ENCODE peak calls at places on chromosomes 7 and 10, in seven cellular contexts. K, S, C, A, U, B and E are unnamed samples.
A peak's percentile ranks its signal among the peaks of the same experiment; 100 is the strongest.

GRCh38 chr10:124436191-124436638 is 13.6 kb downstream of the NKX1-2 start:
- DNase-seq in K (no peak), S (no peak), C (no peak), A (no peak), U (no peak), B (no peak), E (no peak)

GRCh38 chr7:69115788-69116187 is 482.5 kb upstream of the AUTS2 start:
- DNase-seq in K (no peak), S (no peak), C (no peak), A (no peak), U (no peak), B (no peak), E (no peak)

GRCh38 chr10:27247037-27247436 is 6.4 kb upstream of the ACBD5 start:
- DNase-seq in K (no peak), S (no peak), C (no peak), A (no peak), U (no peak), B (no peak), E (no peak)

GRCh38 chr7:28354601-28355062 is 57.7 kb upstream of the CREB5 start:
- DNase-seq in K (no peak), S (no peak), C (no peak), A (peak; percentile 69), U (no peak), B (no peak), E (peak; percentile 48)

GRCh38 chr7:90239625-90240228 is 5.2 kb upstream of the CFAP69 start:
- DNase-seq in K (no peak), S (no peak), C (no peak), A (no peak), U (no peak), B (no peak), E (no peak)

GRCh38 chr10:86287966-86288579 is 78.5 kb downstream of the GRID1 start:
- DNase-seq in K (no peak), S (no peak), C (no peak), A (no peak), U (no peak), B (peak; percentile 50), E (no peak)

GRCh38 chr10:90775351-90776028 is 82.3 kb downstream of the HTR7 start:
- DNase-seq in K (no peak), S (no peak), C (no peak), A (no peak), U (no peak), B (no peak), E (no peak)

GRCh38 chr7:4694653-4695335 is 12.7 kb downstream of the FOXK1 start:
- DNase-seq in K (no peak), S (no peak), C (no peak), A (no peak), U (no peak), B (no peak), E (no peak)

GRCh38 chr7:30524545-30524944 is 19.9 kb upstream of the GGCT start:
- DNase-seq in K (no peak), S (no peak), C (no peak), A (no peak), U (no peak), B (no peak), E (peak; percentile 62)

GRCh38 chr7:102447311-102447710 is 13.9 kb downstream of the ORAI2 start:
- DNase-seq in K (no peak), S (no peak), C (no peak), A (no peak), U (no peak), B (no peak), E (no peak)

GRCh38 chr7:130831817-130832481 is 97.9 kb upstream of the KLF14 start:
- DNase-seq in K (no peak), S (no peak), C (peak; percentile 65), A (no peak), U (no peak), B (peak; percentile 41), E (no peak)

GRCh38 chr7:54037873-54038272 is 504.3 kb upstream of the VSTM2A start:
- DNase-seq in K (no peak), S (no peak), C (no peak), A (no peak), U (no peak), B (no peak), E (no peak)

GRCh38 chr10:69345402-69345801 is 67.1 kb downstream of the HK1 start:
- DNase-seq in K (no peak), S (no peak), C (no peak), A (no peak), U (no peak), B (peak; percentile 67), E (peak; percentile 94)

GRCh38 chr10:97127960-97128850 is 57.6 kb downstream of the SLIT1 start:
- DNase-seq in K (no peak), S (no peak), C (peak; percentile 7), A (no peak), U (no peak), B (peak; percentile 59), E (peak; percentile 71)

GRCh38 chr10:62093863-62094291 is 174.8 kb downstream of the RTKN2 start:
- DNase-seq in K (no peak), S (no peak), C (no peak), A (no peak), U (no peak), B (no peak), E (no peak)

GRCh38 chr10:42963302-42963701 is 113.6 kb upstream of the RET start:
- DNase-seq in K (no peak), S (no peak), C (no peak), A (no peak), U (no peak), B (no peak), E (no peak)

GRCh38 chr10:50332108-50332846 is 81.0 kb upstream of the ASAH2 start:
- DNase-seq in K (no peak), S (no peak), C (no peak), A (no peak), U (no peak), B (no peak), E (no peak)

GRCh38 chr7:17123020-17123419 is 175.4 kb upstream of the AHR start:
- DNase-seq in K (no peak), S (no peak), C (no peak), A (no peak), U (no peak), B (no peak), E (no peak)

GRCh38 chr7:30931161-30931926 is 19.7 kb downstream of the AQP1 start:
- DNase-seq in K (no peak), S (no peak), C (no peak), A (peak; percentile 68), U (no peak), B (no peak), E (no peak)

GRCh38 chr7:139918488-139918887 is 89.4 kb downstream of the TBXAS1 start:
- DNase-seq in K (no peak), S (no peak), C (no peak), A (no peak), U (no peak), B (no peak), E (no peak)

GRCh38 chr7:76206633-76207032 is 4.9 kb downstream of the SRRM3 start:
- DNase-seq in K (no peak), S (no peak), C (peak; percentile 83), A (no peak), U (no peak), B (peak; percentile 25), E (no peak)

GRCh38 chr7:102169651-102170416 is 116.8 kb upstream of the SH2B2 start:
- DNase-seq in K (no peak), S (no peak), C (no peak), A (no peak), U (no peak), B (no peak), E (no peak)

GRCh38 chr10:122073508-122073907 is 84.5 kb downstream of the TACC2 start:
- DNase-seq in K (no peak), S (no peak), C (no peak), A (no peak), U (no peak), B (no peak), E (no peak)

GRCh38 chr7:91496251-91496820 is 232.1 kb downstream of the FZD1 start:
- DNase-seq in K (no peak), S (no peak), C (no peak), A (no peak), U (no peak), B (no peak), E (no peak)

GRCh38 chr10:73891585-73891984 is 17.2 kb upstream of the CAMK2G start:
- DNase-seq in K (no peak), S (no peak), C (no peak), A (no peak), U (no peak), B (no peak), E (no peak)

GRCh38 chr7:66142334-66142733 is 27.7 kb downstream of the CRCP start:
- DNase-seq in K (no peak), S (no peak), C (no peak), A (no peak), U (no peak), B (no peak), E (no peak)

GRCh38 chr10:122368502-122369254 is 5.8 kb upstream of the PLEKHA1 start:
- DNase-seq in K (no peak), S (no peak), C (no peak), A (no peak), U (no peak), B (no peak), E (no peak)

GRCh38 chr7:879093-879492 is 2.7 kb downstream of the GET4 start:
- DNase-seq in K (no peak), S (no peak), C (no peak), A (peak; percentile 69), U (no peak), B (no peak), E (no peak)

GRCh38 chr7:155375337-155376277 is 77.9 kb downstream of the INSIG1 start:
- DNase-seq in K (no peak), S (no peak), C (no peak), A (no peak), U (no peak), B (no peak), E (no peak)

GRCh38 chr10:77328272-77328816 is 309.3 kb downstream of the KCNMA1 start:
- DNase-seq in K (no peak), S (peak; percentile 48), C (no peak), A (peak; percentile 29), U (no peak), B (no peak), E (no peak)

GRCh38 chr10:124572751-124573150 is 111.1 kb downstream of the LHPP start:
- DNase-seq in K (no peak), S (no peak), C (no peak), A (no peak), U (no peak), B (no peak), E (no peak)